ENCODE peak calls at places on chromosomes 16 and 17, in nine cellular contexts. E is NCI-H2081, B is GM13977, A is substantia nigra, H is HT-29, Q is HTR-8/SVneo, T is head of caudate nucleus, G is Calu3, V is BJ. Z is an unnamed sample.

GRCh38 chr16:23506606-23506994 is 3.7 kb downstream of the GGA2 start:
- DNase-seq in B (no peak), Q (no peak), H (no peak), G (no peak), A (no peak), T (no peak), E (no peak), V (no peak), Z (no peak)

GRCh38 chr17:15343749-15344148 is 2.4 kb upstream of the TEKT3 start:
- DNase-seq in E (no peak), Q (peak), T (no peak), B (no peak), V (peak), H (no peak), G (no peak), A (no peak), Z (no peak)

GRCh38 chr16:71421911-71422310 is 19.9 kb downstream of the TLE7 start:
- DNase-seq in Q (no peak), H (peak), E (no peak), B (peak), V (no peak), T (peak), A (no peak), G (peak), Z (peak)

GRCh38 chr16:10868562-10869469 is 8.2 kb upstream of the CIITA start:
- DNase-seq in A (peak), H (no peak), Q (no peak), E (no peak), T (peak), V (no peak), G (no peak), B (peak), Z (peak)

GRCh38 chr16:3861808-3862451 is 18.6 kb downstream of the CREBBP start:
- DNase-seq in A (no peak), Q (peak), E (no peak), H (no peak), G (no peak), T (no peak), B (no peak), V (no peak), Z (no peak)

GRCh38 chr17:1764274-1764673 is 2.4 kb downstream of the SERPINF1 start:
- DNase-seq in V (peak), Q (no peak), H (no peak), E (no peak), A (no peak), B (no peak), T (no peak), G (no peak), Z (peak)

GRCh38 chr17:64448665-64449512 is at the start of gene MILR1:
- DNase-seq in B (peak), Q (peak), V (peak), H (peak), T (no peak), A (no peak), E (no peak), G (peak), Z (no peak)

GRCh38 chr16:87219287-87219909 is 97.8 kb downstream of the C16orf95 start:
- DNase-seq in E (no peak), G (no peak), V (no peak), T (no peak), Q (no peak), H (no peak), A (no peak), B (no peak), Z (no peak)

GRCh38 chr16:30406911-30407793 is at the start of gene ZNF771:
- DNase-seq in G (peak), V (peak), T (peak), B (peak), E (peak), H (peak), A (peak), Q (peak), Z (peak)

GRCh38 chr17:45640141-45640850 is 143.8 kb upstream of the CRHR1 start:
- DNase-seq in G (peak), B (peak), A (no peak), E (no peak), H (peak), T (peak), Q (peak), V (no peak), Z (no peak)

GRCh38 chr17:82963104-82963950 is 116.1 kb upstream of the METRNL start:
- DNase-seq in T (peak), E (no peak), B (no peak), A (no peak), G (no peak), Q (peak), V (peak), H (peak), Z (no peak)

GRCh38 chr17:77445030-77445907 is 304.5 kb downstream of the SEC14L1 start:
- DNase-seq in B (peak), Q (no peak), E (no peak), A (no peak), G (no peak), V (no peak), T (no peak), H (peak), Z (no peak)

GRCh38 chr17:75367312-75367711 is 38.2 kb downstream of the GRB2 start:
- DNase-seq in Q (peak), E (no peak), V (no peak), B (no peak), T (no peak), A (no peak), G (no peak), H (no peak), Z (no peak)

GRCh38 chr16:87235810-87236515 is 81.2 kb downstream of the C16orf95 start:
- DNase-seq in E (no peak), G (no peak), A (no peak), Q (no peak), V (no peak), T (no peak), B (no peak), H (no peak), Z (no peak)

GRCh38 chr17:49580055-49580721 is 4.5 kb downstream of the NXPH3 start:
- DNase-seq in T (no peak), B (no peak), G (no peak), A (no peak), E (no peak), H (no peak), Q (no peak), V (no peak), Z (no peak)

GRCh38 chr16:70778901-70779309 is 22.1 kb downstream of the VAC14 start:
- DNase-seq in G (no peak), T (no peak), A (no peak), V (peak), Q (peak), E (no peak), H (peak), B (no peak), Z (peak)

GRCh38 chr17:4541328-4542002 is 13.7 kb downstream of the MYBBP1A start:
- DNase-seq in A (no peak), Q (no peak), E (no peak), G (no peak), V (no peak), H (no peak), B (no peak), T (no peak), Z (no peak)

GRCh38 chr17:49996495-49997255 is 1.7 kb upstream of the DLX3 start:
- DNase-seq in E (peak), T (no peak), H (peak), B (peak), V (no peak), A (no peak), Q (peak), G (peak), Z (peak)

GRCh38 chr17:7220593-7221280 is 999 bp downstream of the ACADVL start:
- DNase-seq in E (peak), Q (no peak), A (no peak), V (no peak), G (peak), H (peak), B (peak), T (no peak), Z (peak)

GRCh38 chr17:21218101-21218500 is 4.1 kb upstream of the TMEM11 start:
- DNase-seq in B (no peak), G (no peak), V (no peak), Q (peak), E (no peak), T (no peak), A (no peak), H (no peak), Z (no peak)

GRCh38 chr17:61583660-61584264 is 7.3 kb downstream of the NACA2 start:
- DNase-seq in V (no peak), H (no peak), B (no peak), G (no peak), E (no peak), T (no peak), A (no peak), Q (no peak), Z (no peak)

GRCh38 chr16:2531696-2532493 is 687 bp upstream of the CEMP1 start:
- DNase-seq in G (peak), A (peak), V (peak), T (peak), H (peak), B (peak), E (peak), Q (peak), Z (peak)

GRCh38 chr17:82601447-82602000 is 46.7 kb downstream of the WDR45B start:
- DNase-seq in H (no peak), Q (no peak), A (no peak), V (no peak), E (no peak), G (no peak), T (no peak), B (no peak), Z (no peak)

GRCh38 chr17:57349533-57350227 is 93.4 kb downstream of the MSI2 start:
- DNase-seq in G (no peak), V (no peak), T (no peak), E (no peak), B (no peak), Q (no peak), A (no peak), H (no peak), Z (no peak)

GRCh38 chr17:64964796-64965195 is 45.5 kb upstream of the LRRC37A3 start:
- DNase-seq in T (no peak), Q (no peak), G (no peak), A (no peak), E (no peak), B (no peak), V (no peak), H (no peak), Z (no peak)

GRCh38 chr17:18967806-18968744 is 16.1 kb downstream of the SLC5A10 start:
- DNase-seq in G (no peak), B (no peak), H (no peak), A (no peak), Q (peak), T (no peak), E (no peak), V (no peak), Z (no peak)

GRCh38 chr16:85391769-85392583 is 221.1 kb upstream of the GSE1 start:
- DNase-seq in E (no peak), H (no peak), V (no peak), G (no peak), A (no peak), Q (no peak), B (no peak), T (peak), Z (no peak)

GRCh38 chr16:86929149-86929871 is 351.0 kb downstream of the FOXL1 start:
- DNase-seq in E (no peak), H (no peak), G (no peak), T (no peak), A (no peak), Q (peak), B (no peak), V (no peak), Z (no peak)

GRCh38 chr17:42787266-42787665 is 6.9 kb downstream of the WNK4 start:
- DNase-seq in V (no peak), B (no peak), E (no peak), Q (no peak), A (no peak), G (no peak), H (no peak), T (no peak), Z (no peak)

GRCh38 chr17:82860606-82861392 is 21.0 kb upstream of the ZNF750 start:
- DNase-seq in B (no peak), T (no peak), E (no peak), A (no peak), G (no peak), Q (no peak), V (no peak), H (no peak), Z (no peak)

GRCh38 chr17:72946126-72946525 is 146.4 kb downstream of the SLC39A11 start:
- DNase-seq in Q (no peak), H (no peak), V (no peak), G (no peak), T (no peak), A (no peak), B (no peak), E (no peak), Z (no peak)

GRCh38 chr16:30745082-30745481 is 3.1 kb upstream of the PHKG2 start:
- DNase-seq in T (no peak), H (no peak), A (no peak), V (no peak), B (no peak), E (no peak), G (no peak), Q (no peak), Z (no peak)

GRCh38 chr17:8149419-8150193 is 2.6 kb downstream of the PER1 start:
- DNase-seq in E (no peak), B (no peak), Q (no peak), H (no peak), G (no peak), V (no peak), A (no peak), T (no peak), Z (no peak)

GRCh38 chr17:28578246-28579195 is 1.8 kb upstream of the ALDOC start:
- DNase-seq in E (no peak), B (no peak), Q (no peak), G (no peak), H (no peak), A (no peak), T (no peak), V (no peak), Z (no peak)

GRCh38 chr17:72734611-72735010 is 357.9 kb downstream of the SLC39A11 start:
- DNase-seq in V (no peak), T (no peak), A (no peak), H (no peak), B (no peak), G (no peak), E (no peak), Q (no peak), Z (no peak)

GRCh38 chr16:85363427-85363826 is 249.7 kb upstream of the GSE1 start:
- DNase-seq in G (no peak), H (no peak), B (no peak), V (no peak), T (no peak), A (no peak), E (no peak), Q (no peak), Z (no peak)

GRCh38 chr16:10876305-10876704 is 697 bp upstream of the CIITA start:
- DNase-seq in Q (no peak), G (no peak), A (no peak), T (no peak), H (no peak), E (no peak), B (no peak), V (no peak), Z (no peak)

Z was measured in SHP77.